ENCODE peak calls at places on chromosomes 1 and 21, in seven cellular contexts. One of them, this sample, is unnamed.

GRCh38 chr1:7915826-7916225 is 24.8 kb downstream of the TNFRSF9 start:
- DNase-seq in EL: no peak
- DNase-seq in NCI-H2029: no peak
- DNase-seq in heart right ventricle: no peak
- DNase-seq in spleen: no peak
- DNase-seq in neuronal stem cell: no peak
- DNase-seq in activated CD4-positive, alpha-beta T cell treated with anti-CD3 and anti-CD28 coated beads, Interleukin-2, amount 10 ng/mL, durations not matched to agents 7 days and 5 days: no peak
- DNase-seq in this sample: no peak

GRCh38 chr1:148263128-148263905 is 111.2 kb upstream of the NBPF11 start:
- DNase-seq in EL: peak; percentile 81
- DNase-seq in NCI-H2029: peak; percentile 63
- DNase-seq in heart right ventricle: peak; percentile 29
- DNase-seq in spleen: peak; percentile 86
- DNase-seq in neuronal stem cell: peak; percentile 58
- DNase-seq in activated CD4-positive, alpha-beta T cell treated with anti-CD3 and anti-CD28 coated beads, Interleukin-2, amount 10 ng/mL, durations not matched to agents 7 days and 5 days: peak; percentile 68
- DNase-seq in this sample: peak; percentile 40

GRCh38 chr1:40300651-40301050 is 16.4 kb downstream of the COL9A2 start:
- DNase-seq in EL: no peak
- DNase-seq in NCI-H2029: no peak
- DNase-seq in heart right ventricle: no peak
- DNase-seq in spleen: no peak
- DNase-seq in neuronal stem cell: no peak
- DNase-seq in activated CD4-positive, alpha-beta T cell treated with anti-CD3 and anti-CD28 coated beads, Interleukin-2, amount 10 ng/mL, durations not matched to agents 7 days and 5 days: no peak
- DNase-seq in this sample: no peak

GRCh38 chr1:31497601-31498000 is 78.7 kb upstream of the TINAGL1 start:
- DNase-seq in EL: peak; percentile 68
- DNase-seq in NCI-H2029: no peak
- DNase-seq in heart right ventricle: no peak
- DNase-seq in spleen: no peak
- DNase-seq in neuronal stem cell: no peak
- DNase-seq in activated CD4-positive, alpha-beta T cell treated with anti-CD3 and anti-CD28 coated beads, Interleukin-2, amount 10 ng/mL, durations not matched to agents 7 days and 5 days: no peak
- DNase-seq in this sample: peak; percentile 62

GRCh38 chr1:181587870-181588438 is 104.6 kb downstream of the CACNA1E start:
- DNase-seq in EL: no peak
- DNase-seq in NCI-H2029: no peak
- DNase-seq in heart right ventricle: no peak
- DNase-seq in spleen: no peak
- DNase-seq in neuronal stem cell: no peak
- DNase-seq in activated CD4-positive, alpha-beta T cell treated with anti-CD3 and anti-CD28 coated beads, Interleukin-2, amount 10 ng/mL, durations not matched to agents 7 days and 5 days: no peak
- DNase-seq in this sample: no peak

GRCh38 chr1:232271991-232272589 is 357.8 kb downstream of the SIPA1L2 start:
- DNase-seq in EL: peak; percentile 31
- DNase-seq in NCI-H2029: no peak
- DNase-seq in heart right ventricle: no peak
- DNase-seq in spleen: no peak
- DNase-seq in neuronal stem cell: no peak
- DNase-seq in activated CD4-positive, alpha-beta T cell treated with anti-CD3 and anti-CD28 coated beads, Interleukin-2, amount 10 ng/mL, durations not matched to agents 7 days and 5 days: no peak
- DNase-seq in this sample: no peak

GRCh38 chr1:169483500-169483966 is 2.2 kb downstream of the SLC19A2 start:
- DNase-seq in EL: no peak
- DNase-seq in NCI-H2029: peak; percentile 54
- DNase-seq in heart right ventricle: no peak
- DNase-seq in spleen: no peak
- DNase-seq in neuronal stem cell: no peak
- DNase-seq in activated CD4-positive, alpha-beta T cell treated with anti-CD3 and anti-CD28 coated beads, Interleukin-2, amount 10 ng/mL, durations not matched to agents 7 days and 5 days: no peak
- DNase-seq in this sample: peak; percentile 65

GRCh38 chr21:41802684-41803083 is 35.8 kb upstream of the RIPK4 start:
- DNase-seq in EL: no peak
- DNase-seq in NCI-H2029: no peak
- DNase-seq in heart right ventricle: peak; percentile 60
- DNase-seq in spleen: no peak
- DNase-seq in neuronal stem cell: no peak
- DNase-seq in activated CD4-positive, alpha-beta T cell treated with anti-CD3 and anti-CD28 coated beads, Interleukin-2, amount 10 ng/mL, durations not matched to agents 7 days and 5 days: no peak
- DNase-seq in this sample: no peak

GRCh38 chr1:12478612-12478985 is 139.4 kb downstream of the DHRS3 start:
- DNase-seq in EL: no peak
- DNase-seq in NCI-H2029: no peak
- DNase-seq in heart right ventricle: no peak
- DNase-seq in spleen: peak; percentile 81
- DNase-seq in neuronal stem cell: no peak
- DNase-seq in activated CD4-positive, alpha-beta T cell treated with anti-CD3 and anti-CD28 coated beads, Interleukin-2, amount 10 ng/mL, durations not matched to agents 7 days and 5 days: peak; percentile 63
- DNase-seq in this sample: no peak